ENCODE peak calls at places on chromosomes 4 and X, in seven cellular contexts. One of them, this sample, is unnamed.
A peak's percentile ranks its signal among the peaks of the same experiment; 100 is the strongest.

GRCh38 chr4:55819634-55820033 is at the start of gene EXOC1L:
- DNase-seq in mammary epithelial cell: no peak
- DNase-seq in aorta: no peak
- DNase-seq in left ventricle myocardium inferior: peak; percentile 16
- DNase-seq in tibial artery: no peak
- DNase-seq in Peyer's patch: no peak
- DNase-seq in psoas muscle: no peak
- DNase-seq in this sample: peak; percentile 34

GRCh38 chr4:911871-912490 is 20.1 kb downstream of the GAK start:
- DNase-seq in mammary epithelial cell: no peak
- DNase-seq in aorta: peak; percentile 70
- DNase-seq in left ventricle myocardium inferior: no peak
- DNase-seq in tibial artery: no peak
- DNase-seq in Peyer's patch: no peak
- DNase-seq in psoas muscle: peak; percentile 31
- DNase-seq in this sample: no peak

GRCh38 chr4:8015512-8015911 is 75.9 kb upstream of the AFAP1 start:
- DNase-seq in mammary epithelial cell: no peak
- DNase-seq in aorta: no peak
- DNase-seq in left ventricle myocardium inferior: no peak
- DNase-seq in tibial artery: no peak
- DNase-seq in Peyer's patch: no peak
- DNase-seq in psoas muscle: no peak
- DNase-seq in this sample: no peak

GRCh38 chr4:956531-957230 is 16.7 kb downstream of the DGKQ start:
- DNase-seq in mammary epithelial cell: no peak
- DNase-seq in aorta: peak; percentile 69
- DNase-seq in left ventricle myocardium inferior: no peak
- DNase-seq in tibial artery: peak; percentile 7
- DNase-seq in Peyer's patch: no peak
- DNase-seq in psoas muscle: peak; percentile 23
- DNase-seq in this sample: no peak

GRCh38 chrX:37350034-37350365 is 836 bp downstream of the PRRG1 start:
- DNase-seq in mammary epithelial cell: peak; percentile 12
- DNase-seq in aorta: no peak
- DNase-seq in left ventricle myocardium inferior: no peak
- DNase-seq in tibial artery: peak; percentile 19
- DNase-seq in Peyer's patch: no peak
- DNase-seq in psoas muscle: no peak
- DNase-seq in this sample: peak; percentile 18

GRCh38 chr4:23889814-23890269 is at the start of gene PPARGC1A:
- DNase-seq in mammary epithelial cell: peak; percentile 16
- DNase-seq in aorta: peak; percentile 69
- DNase-seq in left ventricle myocardium inferior: peak; percentile 47
- DNase-seq in tibial artery: peak; percentile 66
- DNase-seq in Peyer's patch: no peak
- DNase-seq in psoas muscle: peak; percentile 79
- DNase-seq in this sample: no peak

GRCh38 chr4:118729287-118730286 is 44.4 kb downstream of the METTL14 start:
- DNase-seq in mammary epithelial cell: no peak
- DNase-seq in aorta: no peak
- DNase-seq in left ventricle myocardium inferior: no peak
- DNase-seq in tibial artery: no peak
- DNase-seq in Peyer's patch: no peak
- DNase-seq in psoas muscle: no peak
- DNase-seq in this sample: no peak

GRCh38 chr4:62260256-62260655 is 1060.1 kb downstream of the ADGRL3 start:
- DNase-seq in mammary epithelial cell: no peak
- DNase-seq in aorta: no peak
- DNase-seq in left ventricle myocardium inferior: no peak
- DNase-seq in tibial artery: no peak
- DNase-seq in Peyer's patch: no peak
- DNase-seq in psoas muscle: no peak
- DNase-seq in this sample: no peak

GRCh38 chr4:85761803-85762202 is 286.9 kb downstream of the ARHGAP24 start:
- DNase-seq in mammary epithelial cell: no peak
- DNase-seq in aorta: no peak
- DNase-seq in left ventricle myocardium inferior: no peak
- DNase-seq in tibial artery: peak; percentile 73
- DNase-seq in Peyer's patch: no peak
- DNase-seq in psoas muscle: peak; percentile 50
- DNase-seq in this sample: peak; percentile 68

GRCh38 chr4:5931526-5931925 is 38.6 kb upstream of the CRMP1 start:
- DNase-seq in mammary epithelial cell: no peak
- DNase-seq in aorta: no peak
- DNase-seq in left ventricle myocardium inferior: no peak
- DNase-seq in tibial artery: no peak
- DNase-seq in Peyer's patch: no peak
- DNase-seq in psoas muscle: no peak
- DNase-seq in this sample: no peak

GRCh38 chr4:23881052-23881501 is 8.8 kb downstream of the PPARGC1A start:
- DNase-seq in mammary epithelial cell: peak; percentile 46
- DNase-seq in aorta: no peak
- DNase-seq in left ventricle myocardium inferior: no peak
- DNase-seq in tibial artery: no peak
- DNase-seq in Peyer's patch: no peak
- DNase-seq in psoas muscle: no peak
- DNase-seq in this sample: no peak

GRCh38 chr4:40506066-40506465 is 123.6 kb downstream of the RBM47 start:
- DNase-seq in mammary epithelial cell: no peak
- DNase-seq in aorta: no peak
- DNase-seq in left ventricle myocardium inferior: no peak
- DNase-seq in tibial artery: no peak
- DNase-seq in Peyer's patch: no peak
- DNase-seq in psoas muscle: no peak
- DNase-seq in this sample: no peak

GRCh38 chr4:71595576-71596108 is 188.2 kb downstream of the GC start:
- DNase-seq in mammary epithelial cell: peak; percentile 17
- DNase-seq in aorta: no peak
- DNase-seq in left ventricle myocardium inferior: no peak
- DNase-seq in tibial artery: no peak
- DNase-seq in Peyer's patch: no peak
- DNase-seq in psoas muscle: no peak
- DNase-seq in this sample: no peak

GRCh38 chrX:131068945-131069719 is 11.0 kb downstream of the ARHGAP36 start:
- DNase-seq in mammary epithelial cell: no peak
- DNase-seq in aorta: no peak
- DNase-seq in left ventricle myocardium inferior: no peak
- DNase-seq in tibial artery: no peak
- DNase-seq in Peyer's patch: no peak
- DNase-seq in psoas muscle: no peak
- DNase-seq in this sample: peak; percentile 14

GRCh38 chr4:15575951-15576350 is 79.2 kb downstream of the FBXL5 start:
- DNase-seq in mammary epithelial cell: no peak
- DNase-seq in aorta: no peak
- DNase-seq in left ventricle myocardium inferior: no peak
- DNase-seq in tibial artery: no peak
- DNase-seq in Peyer's patch: no peak
- DNase-seq in psoas muscle: no peak
- DNase-seq in this sample: no peak

GRCh38 chr4:72902354-72902753 is 167.2 kb downstream of the COX18 start:
- DNase-seq in mammary epithelial cell: no peak
- DNase-seq in aorta: no peak
- DNase-seq in left ventricle myocardium inferior: no peak
- DNase-seq in tibial artery: no peak
- DNase-seq in Peyer's patch: no peak
- DNase-seq in psoas muscle: no peak
- DNase-seq in this sample: no peak

GRCh38 chr4:54281060-54281781 is 52.1 kb downstream of the PDGFRA start:
- DNase-seq in mammary epithelial cell: peak; percentile 70
- DNase-seq in aorta: peak; percentile 91
- DNase-seq in left ventricle myocardium inferior: peak; percentile 81
- DNase-seq in tibial artery: peak; percentile 91
- DNase-seq in Peyer's patch: no peak
- DNase-seq in psoas muscle: peak; percentile 87
- DNase-seq in this sample: peak; percentile 100

GRCh38 chr4:48038666-48039065 is 22.1 kb downstream of the NIPAL1 start:
- DNase-seq in mammary epithelial cell: no peak
- DNase-seq in aorta: no peak
- DNase-seq in left ventricle myocardium inferior: no peak
- DNase-seq in tibial artery: no peak
- DNase-seq in Peyer's patch: no peak
- DNase-seq in psoas muscle: no peak
- DNase-seq in this sample: no peak

GRCh38 chrX:24391362-24391761 is 30.9 kb downstream of the SUPT20HL1 start:
- DNase-seq in mammary epithelial cell: no peak
- DNase-seq in aorta: no peak
- DNase-seq in left ventricle myocardium inferior: no peak
- DNase-seq in tibial artery: no peak
- DNase-seq in Peyer's patch: no peak
- DNase-seq in psoas muscle: no peak
- DNase-seq in this sample: no peak

GRCh38 chr4:48227662-48228061 is 42.0 kb downstream of the TEC start:
- DNase-seq in mammary epithelial cell: peak; percentile 25
- DNase-seq in aorta: no peak
- DNase-seq in left ventricle myocardium inferior: no peak
- DNase-seq in tibial artery: no peak
- DNase-seq in Peyer's patch: no peak
- DNase-seq in psoas muscle: no peak
- DNase-seq in this sample: no peak

GRCh38 chrX:11329016-11329415 is 35.8 kb downstream of the AMELX start:
- DNase-seq in mammary epithelial cell: peak; percentile 43
- DNase-seq in aorta: no peak
- DNase-seq in left ventricle myocardium inferior: no peak
- DNase-seq in tibial artery: no peak
- DNase-seq in Peyer's patch: no peak
- DNase-seq in psoas muscle: no peak
- DNase-seq in this sample: peak; percentile 23

GRCh38 chrX:72230290-72230689 is 8.5 kb downstream of the ERCC6L start:
- DNase-seq in mammary epithelial cell: no peak
- DNase-seq in aorta: no peak
- DNase-seq in left ventricle myocardium inferior: no peak
- DNase-seq in tibial artery: no peak
- DNase-seq in Peyer's patch: no peak
- DNase-seq in psoas muscle: no peak
- DNase-seq in this sample: no peak
- H3K9me3 ChIP-seq in mammary epithelial cell: peaks cover 3% of the 10 kb centered on the region
- H3K9me3 ChIP-seq in aorta: no peaks in the 10 kb centered on the region
- H3K9me3 ChIP-seq in left ventricle myocardium inferior: no peaks in the 10 kb centered on the region
- H3K9me3 ChIP-seq in tibial artery: peaks cover 12% of the 10 kb centered on the region
- H3K9me3 ChIP-seq in Peyer's patch: no peaks in the 10 kb centered on the region
- H3K9me3 ChIP-seq in psoas muscle: no peaks in the 10 kb centered on the region
- H3K9me3 ChIP-seq in this sample: no peaks in the 10 kb centered on the region

GRCh38 chrX:114582698-114583395 is 1.0 kb upstream of the HTR2C start:
- DNase-seq in mammary epithelial cell: no peak
- DNase-seq in aorta: no peak
- DNase-seq in left ventricle myocardium inferior: no peak
- DNase-seq in tibial artery: no peak
- DNase-seq in Peyer's patch: no peak
- DNase-seq in psoas muscle: no peak
- DNase-seq in this sample: no peak

GRCh38 chrX:114582264-114582632 is 1.6 kb upstream of the HTR2C start:
- DNase-seq in mammary epithelial cell: no peak
- DNase-seq in aorta: no peak
- DNase-seq in left ventricle myocardium inferior: no peak
- DNase-seq in tibial artery: no peak
- DNase-seq in Peyer's patch: no peak
- DNase-seq in psoas muscle: no peak
- DNase-seq in this sample: no peak

GRCh38 chrX:114583646-114584433 is at the start of gene HTR2C:
- DNase-seq in mammary epithelial cell: no peak
- DNase-seq in aorta: no peak
- DNase-seq in left ventricle myocardium inferior: no peak
- DNase-seq in tibial artery: no peak
- DNase-seq in Peyer's patch: no peak
- DNase-seq in psoas muscle: no peak
- DNase-seq in this sample: no peak

GRCh38 chrX:114584983-114585842 is 1.3 kb downstream of the HTR2C start:
- DNase-seq in mammary epithelial cell: no peak
- DNase-seq in aorta: no peak
- DNase-seq in left ventricle myocardium inferior: no peak
- DNase-seq in tibial artery: no peak
- DNase-seq in Peyer's patch: no peak
- DNase-seq in psoas muscle: no peak
- DNase-seq in this sample: no peak

GRCh38 chrX:114584434-114584943 is 603 bp downstream of the HTR2C start:
- DNase-seq in mammary epithelial cell: no peak
- DNase-seq in aorta: no peak
- DNase-seq in left ventricle myocardium inferior: no peak
- DNase-seq in tibial artery: no peak
- DNase-seq in Peyer's patch: no peak
- DNase-seq in psoas muscle: no peak
- DNase-seq in this sample: peak; percentile 13
- H3K4me3 ChIP-seq in mammary epithelial cell: no peak overlapping the region
- H3K4me3 ChIP-seq in aorta: no peak overlapping the region
- H3K4me3 ChIP-seq in left ventricle myocardium inferior: peak overlapping the region; percentile 48
- H3K4me3 ChIP-seq in tibial artery: no peak overlapping the region
- H3K4me3 ChIP-seq in Peyer's patch: peak overlapping the region; percentile 19
- H3K4me3 ChIP-seq in psoas muscle: no peak overlapping the region
- H3K4me3 ChIP-seq in this sample: peak overlapping the region; percentile 28

GRCh38 chr4:110632506-110633357 is 9.9 kb upstream of the PITX2 start:
- DNase-seq in mammary epithelial cell: no peak
- DNase-seq in aorta: peak; percentile 73
- DNase-seq in left ventricle myocardium inferior: no peak
- DNase-seq in tibial artery: no peak
- DNase-seq in Peyer's patch: no peak
- DNase-seq in psoas muscle: no peak
- DNase-seq in this sample: no peak
- H3K27me3 ChIP-seq in mammary epithelial cell: peaks cover 77% of the 10 kb centered on the region
- H3K27me3 ChIP-seq in aorta: no peaks in the 10 kb centered on the region
- H3K27me3 ChIP-seq in left ventricle myocardium inferior: peaks cover 100% of the 10 kb centered on the region
- H3K27me3 ChIP-seq in tibial artery: no peaks in the 10 kb centered on the region
- H3K27me3 ChIP-seq in Peyer's patch: peaks cover 46% of the 10 kb centered on the region
- H3K27me3 ChIP-seq in psoas muscle: peaks cover 8% of the 10 kb centered on the region
- H3K27me3 ChIP-seq in this sample: no peaks in the 10 kb centered on the region

GRCh38 chrX:47644557-47645091 is 5.7 kb downstream of the ELK1 start:
- DNase-seq in mammary epithelial cell: peak; percentile 16
- DNase-seq in aorta: no peak
- DNase-seq in left ventricle myocardium inferior: no peak
- DNase-seq in tibial artery: no peak
- DNase-seq in Peyer's patch: no peak
- DNase-seq in psoas muscle: no peak
- DNase-seq in this sample: no peak

GRCh38 chrX:47645530-47645929 is 4.8 kb downstream of the ELK1 start:
- DNase-seq in mammary epithelial cell: peak; percentile 24
- DNase-seq in aorta: no peak
- DNase-seq in left ventricle myocardium inferior: no peak
- DNase-seq in tibial artery: no peak
- DNase-seq in Peyer's patch: no peak
- DNase-seq in psoas muscle: no peak
- DNase-seq in this sample: no peak

GRCh38 chrX:47648376-47648775 is 2.0 kb downstream of the ELK1 start:
- DNase-seq in mammary epithelial cell: no peak
- DNase-seq in aorta: no peak
- DNase-seq in left ventricle myocardium inferior: no peak
- DNase-seq in tibial artery: no peak
- DNase-seq in Peyer's patch: no peak
- DNase-seq in psoas muscle: no peak
- DNase-seq in this sample: no peak

GRCh38 chrX:47646636-47647035 is 3.7 kb downstream of the ELK1 start:
- DNase-seq in mammary epithelial cell: no peak
- DNase-seq in aorta: no peak
- DNase-seq in left ventricle myocardium inferior: no peak
- DNase-seq in tibial artery: no peak
- DNase-seq in Peyer's patch: no peak
- DNase-seq in psoas muscle: no peak
- DNase-seq in this sample: no peak

DNA sequence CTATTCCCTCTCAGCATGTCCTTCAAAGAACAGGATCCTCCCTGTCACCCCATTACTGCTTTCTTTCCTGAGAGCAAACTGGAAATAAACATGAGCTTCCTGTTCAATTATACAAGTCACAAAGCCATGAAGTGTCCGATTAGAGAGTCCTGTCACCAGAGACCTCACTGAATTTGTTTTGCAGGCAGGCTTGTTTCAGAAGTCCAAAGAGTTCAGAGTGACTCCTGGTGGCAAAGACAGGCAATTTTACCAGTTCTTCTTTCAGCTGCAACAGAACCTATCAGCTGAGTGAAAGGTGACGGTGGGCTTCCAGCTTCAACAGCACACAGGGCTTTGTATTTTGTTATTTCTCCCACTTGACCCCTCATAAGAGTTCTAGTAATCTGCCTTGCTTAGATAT is 6.4 kb downstream of the ELK1 start:
- DNase-seq in mammary epithelial cell: no peak
- DNase-seq in aorta: no peak
- DNase-seq in left ventricle myocardium inferior: no peak
- DNase-seq in tibial artery: no peak
- DNase-seq in Peyer's patch: no peak
- DNase-seq in psoas muscle: no peak
- DNase-seq in this sample: no peak
- H3K9me3 ChIP-seq in mammary epithelial cell: no peaks in the 10 kb centered on the region
- H3K9me3 ChIP-seq in aorta: no peaks in the 10 kb centered on the region
- H3K9me3 ChIP-seq in left ventricle myocardium inferior: no peaks in the 10 kb centered on the region
- H3K9me3 ChIP-seq in tibial artery: peaks cover 8% of the 10 kb centered on the region
- H3K9me3 ChIP-seq in Peyer's patch: no peaks in the 10 kb centered on the region
- H3K9me3 ChIP-seq in psoas muscle: no peaks in the 10 kb centered on the region
- H3K9me3 ChIP-seq in this sample: no peaks in the 10 kb centered on the region